ENCODE peak calls at places on chromosomes 4 and X, in six cellular contexts. One of them, this sample, is unnamed.

GRCh38 chr4:8580321-8581093 is at the start of gene GPR78:
- DNase-seq in left ventricle myocardium inferior: peak; percentile 43
- DNase-seq in K562: peak; percentile 75
- DNase-seq in endodermal cell: peak; percentile 98
- DNase-seq in heart left ventricle: peak; percentile 85
- DNase-seq in tibial artery: no peak
- DNase-seq in this sample: no peak

GRCh38 chrX:9597361-9598035 is 132.6 kb downstream of the TBL1X start:
- DNase-seq in K562: no peak
- DNase-seq in endodermal cell: no peak
- DNase-seq in left ventricle myocardium inferior: no peak
- DNase-seq in heart left ventricle: no peak
- DNase-seq in tibial artery: no peak
- DNase-seq in this sample: no peak

GRCh38 chrX:50402886-50403285 is 67.7 kb downstream of the DGKK start:
- DNase-seq in tibial artery: no peak
- DNase-seq in endodermal cell: no peak
- DNase-seq in K562: no peak
- DNase-seq in heart left ventricle: no peak
- DNase-seq in left ventricle myocardium inferior: no peak
- DNase-seq in this sample: no peak

GRCh38 chr4:74675673-74676279 is 118.5 kb downstream of the BTC start:
- DNase-seq in K562: peak; percentile 75
- DNase-seq in left ventricle myocardium inferior: no peak
- DNase-seq in endodermal cell: no peak
- DNase-seq in tibial artery: no peak
- DNase-seq in heart left ventricle: no peak
- DNase-seq in this sample: no peak

GRCh38 chr4:150986085-150986484 is 29.0 kb downstream of the LRBA start:
- DNase-seq in heart left ventricle: no peak
- DNase-seq in endodermal cell: no peak
- DNase-seq in left ventricle myocardium inferior: no peak
- DNase-seq in K562: no peak
- DNase-seq in tibial artery: no peak
- DNase-seq in this sample: no peak

GRCh38 chr4:13559414-13559813 is 15.1 kb upstream of the NKX3-2 start:
- DNase-seq in tibial artery: no peak
- DNase-seq in endodermal cell: no peak
- DNase-seq in left ventricle myocardium inferior: no peak
- DNase-seq in heart left ventricle: no peak
- DNase-seq in K562: no peak
- DNase-seq in this sample: no peak

GRCh38 chr4:31667701-31668100 is 947.5 kb downstream of the PCDH7 start:
- DNase-seq in left ventricle myocardium inferior: no peak
- DNase-seq in K562: no peak
- DNase-seq in heart left ventricle: no peak
- DNase-seq in endodermal cell: no peak
- DNase-seq in tibial artery: no peak
- DNase-seq in this sample: no peak

GRCh38 chr4:137524642-137525384 is 7.5 kb downstream of the PCDH18 start:
- DNase-seq in heart left ventricle: no peak
- DNase-seq in tibial artery: no peak
- DNase-seq in left ventricle myocardium inferior: no peak
- DNase-seq in K562: no peak
- DNase-seq in endodermal cell: no peak
- DNase-seq in this sample: no peak

GRCh38 chr4:124883642-124884041 is 171.1 kb upstream of the ANKRD50 start:
- DNase-seq in K562: no peak
- DNase-seq in endodermal cell: no peak
- DNase-seq in tibial artery: no peak
- DNase-seq in heart left ventricle: no peak
- DNase-seq in left ventricle myocardium inferior: no peak
- DNase-seq in this sample: no peak

GRCh38 chr4:52968696-52969095 is 106.6 kb downstream of the RASL11B start:
- DNase-seq in endodermal cell: no peak
- DNase-seq in left ventricle myocardium inferior: no peak
- DNase-seq in heart left ventricle: no peak
- DNase-seq in K562: no peak
- DNase-seq in tibial artery: no peak
- DNase-seq in this sample: no peak

GRCh38 chrX:49308604-49309269 is 5.3 kb downstream of the GAGE10 start:
- DNase-seq in K562: peak; percentile 34
- DNase-seq in tibial artery: no peak
- DNase-seq in left ventricle myocardium inferior: peak; percentile 17
- DNase-seq in heart left ventricle: no peak
- DNase-seq in endodermal cell: no peak
- DNase-seq in this sample: no peak

GRCh38 chrX:23826216-23826615 is 43.2 kb downstream of the SAT1 start:
- DNase-seq in endodermal cell: no peak
- DNase-seq in K562: no peak
- DNase-seq in left ventricle myocardium inferior: no peak
- DNase-seq in heart left ventricle: no peak
- DNase-seq in tibial artery: no peak
- DNase-seq in this sample: no peak

GRCh38 chr4:75494563-75494962 is 19.6 kb downstream of the RCHY1 start:
- DNase-seq in endodermal cell: no peak
- DNase-seq in heart left ventricle: no peak
- DNase-seq in left ventricle myocardium inferior: no peak
- DNase-seq in tibial artery: no peak
- DNase-seq in K562: no peak
- DNase-seq in this sample: no peak

GRCh38 chr4:15682340-15682725 is 706 bp downstream of the FAM200B start:
- DNase-seq in left ventricle myocardium inferior: no peak
- DNase-seq in heart left ventricle: no peak
- DNase-seq in K562: no peak
- DNase-seq in tibial artery: no peak
- DNase-seq in endodermal cell: no peak
- DNase-seq in this sample: no peak

GRCh38 chr4:117545042-117545441 is 459.7 kb upstream of the TRAM1L1 start:
- DNase-seq in endodermal cell: no peak
- DNase-seq in heart left ventricle: no peak
- DNase-seq in left ventricle myocardium inferior: no peak
- DNase-seq in K562: no peak
- DNase-seq in tibial artery: no peak
- DNase-seq in this sample: no peak

GRCh38 chrX:40646489-40647306 is 663 bp downstream of the CXorf38 start:
- DNase-seq in tibial artery: peak; percentile 22
- DNase-seq in endodermal cell: no peak
- DNase-seq in heart left ventricle: peak; percentile 64
- DNase-seq in K562: peak; percentile 54
- DNase-seq in left ventricle myocardium inferior: peak; percentile 30
- DNase-seq in this sample: peak; percentile 78

GRCh38 chr4:67327245-67327860 is 217.9 kb downstream of the CENPC start:
- DNase-seq in left ventricle myocardium inferior: no peak
- DNase-seq in endodermal cell: peak; percentile 83
- DNase-seq in tibial artery: peak; percentile 48
- DNase-seq in K562: peak; percentile 72
- DNase-seq in heart left ventricle: no peak
- DNase-seq in this sample: no peak

GRCh38 chrX:150155396-150156048 is 207.6 kb upstream of the MAMLD1 start:
- DNase-seq in heart left ventricle: no peak
- DNase-seq in endodermal cell: peak; percentile 13
- DNase-seq in tibial artery: no peak
- DNase-seq in left ventricle myocardium inferior: peak; percentile 24
- DNase-seq in K562: no peak
- DNase-seq in this sample: no peak

DNA sequence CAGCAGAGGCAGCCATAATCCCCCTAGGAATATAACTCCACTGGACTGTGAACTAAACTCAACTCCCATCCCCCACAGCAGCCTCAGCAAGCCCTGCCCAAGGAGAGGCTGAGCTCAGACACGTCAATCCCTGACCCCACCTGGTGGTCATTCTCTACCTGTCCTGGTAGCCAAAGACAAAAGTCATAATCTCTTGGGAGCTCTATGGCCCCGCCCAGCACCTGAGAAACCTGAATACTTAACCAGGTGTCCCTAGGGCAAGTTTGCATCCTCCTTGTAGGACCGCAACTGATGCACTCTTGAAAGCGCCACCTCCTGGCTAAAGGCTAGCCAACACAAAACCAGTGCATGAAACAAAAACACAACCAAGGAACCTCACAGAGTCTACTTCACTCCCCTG is 18.4 kb downstream of the CT47B1 start:
- DNase-seq in tibial artery: no peak
- DNase-seq in K562: no peak
- DNase-seq in left ventricle myocardium inferior: no peak
- DNase-seq in heart left ventricle: no peak
- DNase-seq in endodermal cell: peak; percentile 91
- DNase-seq in this sample: no peak
- TF ChIP-seq CTCF in tibial artery: no peak
- TF ChIP-seq CTCF in K562: no peak
- TF ChIP-seq CTCF in left ventricle myocardium inferior: no peak
- TF ChIP-seq CTCF in heart left ventricle: no peak
- TF ChIP-seq CTCF in endodermal cell: peak; percentile 73
- TF ChIP-seq CTCF in this sample: no peak

GRCh38 chr4:6709230-6710114 is at the start of gene MRFAP1L1:
- DNase-seq in K562: peak; percentile 98
- DNase-seq in left ventricle myocardium inferior: peak; percentile 98
- DNase-seq in endodermal cell: peak; percentile 99
- DNase-seq in tibial artery: peak; percentile 96
- DNase-seq in heart left ventricle: peak; percentile 98
- DNase-seq in this sample: peak; percentile 94
- H3K27ac ChIP-seq in K562: peak within 1 kb of the TSS; percentile 75
- H3K27ac ChIP-seq in left ventricle myocardium inferior: peak within 1 kb of the TSS; percentile 93
- H3K27ac ChIP-seq in endodermal cell: peak within 1 kb of the TSS; percentile 61
- H3K27ac ChIP-seq in tibial artery: peak within 1 kb of the TSS; percentile 85
- H3K27ac ChIP-seq in heart left ventricle: peak within 1 kb of the TSS; percentile 84
- H3K27ac ChIP-seq in this sample: peak within 1 kb of the TSS; percentile 76

GRCh38 chr4:186169942-186170802 is 21.2 kb upstream of the CYP4V2 start:
- DNase-seq in endodermal cell: no peak
- DNase-seq in heart left ventricle: no peak
- DNase-seq in tibial artery: no peak
- DNase-seq in left ventricle myocardium inferior: no peak
- DNase-seq in K562: no peak
- DNase-seq in this sample: no peak
- TF ChIP-seq CTCF in endodermal cell: peak; percentile 57
- TF ChIP-seq CTCF in heart left ventricle: no peak
- TF ChIP-seq CTCF in tibial artery: no peak
- TF ChIP-seq CTCF in left ventricle myocardium inferior: no peak
- TF ChIP-seq CTCF in K562: peak; percentile 19
- TF ChIP-seq CTCF in this sample: no peak

GRCh38 chr4:1760521-1761001 is 32.5 kb upstream of the FGFR3 start:
- DNase-seq in heart left ventricle: no peak
- DNase-seq in endodermal cell: no peak
- DNase-seq in K562: no peak
- DNase-seq in tibial artery: no peak
- DNase-seq in left ventricle myocardium inferior: no peak
- DNase-seq in this sample: no peak

GRCh38 chr4:1758306-1759121 is 34.6 kb upstream of the FGFR3 start:
- DNase-seq in tibial artery: no peak
- DNase-seq in endodermal cell: no peak
- DNase-seq in heart left ventricle: no peak
- DNase-seq in left ventricle myocardium inferior: no peak
- DNase-seq in K562: no peak
- DNase-seq in this sample: no peak

GRCh38 chr4:1759170-1759817 is 33.8 kb upstream of the FGFR3 start:
- DNase-seq in left ventricle myocardium inferior: no peak
- DNase-seq in K562: no peak
- DNase-seq in endodermal cell: peak; percentile 74
- DNase-seq in tibial artery: no peak
- DNase-seq in heart left ventricle: no peak
- DNase-seq in this sample: no peak

GRCh38 chr4:1761130-1761688 is 31.9 kb upstream of the FGFR3 start:
- DNase-seq in K562: no peak
- DNase-seq in heart left ventricle: no peak
- DNase-seq in left ventricle myocardium inferior: no peak
- DNase-seq in endodermal cell: no peak
- DNase-seq in tibial artery: no peak
- DNase-seq in this sample: no peak

DNA sequence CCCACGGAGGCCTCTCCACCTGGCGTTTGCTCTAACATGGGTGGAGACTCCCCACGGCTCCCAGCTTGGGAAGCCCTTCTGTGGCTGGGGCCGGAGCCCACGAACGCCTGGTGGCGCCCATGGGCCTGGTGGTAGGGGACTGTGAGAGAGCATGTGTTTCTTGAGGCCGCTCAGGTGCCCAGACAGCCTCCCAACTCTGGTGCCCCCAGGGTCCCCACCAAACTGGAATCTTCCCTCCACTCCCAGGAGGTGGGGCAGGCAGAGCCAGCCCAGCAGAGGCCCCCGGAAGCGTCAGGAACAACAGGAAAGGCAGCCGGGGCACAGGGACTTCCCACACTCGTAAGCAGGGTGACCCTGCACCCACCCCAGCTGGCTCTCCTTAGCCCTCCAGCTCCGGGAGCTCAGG is 33.3 kb upstream of the FGFR3 start:
- DNase-seq in endodermal cell: peak; percentile 66
- DNase-seq in K562: no peak
- DNase-seq in tibial artery: no peak
- DNase-seq in left ventricle myocardium inferior: no peak
- DNase-seq in heart left ventricle: no peak
- DNase-seq in this sample: no peak
- H3K27ac ChIP-seq in endodermal cell: no peak overlapping the region
- H3K27ac ChIP-seq in K562: no peak overlapping the region
- H3K27ac ChIP-seq in tibial artery: no peak overlapping the region
- H3K27ac ChIP-seq in left ventricle myocardium inferior: peak overlapping the region; percentile 67
- H3K27ac ChIP-seq in heart left ventricle: no peak overlapping the region
- H3K27ac ChIP-seq in this sample: no peak overlapping the region

GRCh38 chr4:164701665-164702064 is 52.3 kb upstream of the SMIM31 start:
- DNase-seq in K562: no peak
- DNase-seq in tibial artery: no peak
- DNase-seq in endodermal cell: no peak
- DNase-seq in heart left ventricle: no peak
- DNase-seq in left ventricle myocardium inferior: no peak
- DNase-seq in this sample: no peak
- TF ChIP-seq CTCF in K562: no peak
- TF ChIP-seq CTCF in tibial artery: no peak
- TF ChIP-seq CTCF in endodermal cell: no peak
- TF ChIP-seq CTCF in heart left ventricle: no peak
- TF ChIP-seq CTCF in left ventricle myocardium inferior: no peak
- TF ChIP-seq CTCF in this sample: no peak

GRCh38 chr4:71833175-71833900 is 49.5 kb upstream of the GC start:
- DNase-seq in left ventricle myocardium inferior: no peak
- DNase-seq in heart left ventricle: no peak
- DNase-seq in K562: peak; percentile 50
- DNase-seq in tibial artery: no peak
- DNase-seq in endodermal cell: no peak
- DNase-seq in this sample: no peak
- H3K27ac ChIP-seq in left ventricle myocardium inferior: no peak overlapping the region
- H3K27ac ChIP-seq in heart left ventricle: no peak overlapping the region
- H3K27ac ChIP-seq in K562: peak overlapping the region; percentile 53
- H3K27ac ChIP-seq in tibial artery: no peak overlapping the region
- H3K27ac ChIP-seq in endodermal cell: no peak overlapping the region
- H3K27ac ChIP-seq in this sample: no peak overlapping the region

GRCh38 chrX:46954716-46955115 is 42.5 kb downstream of the JADE3 start:
- DNase-seq in left ventricle myocardium inferior: no peak
- DNase-seq in heart left ventricle: no peak
- DNase-seq in endodermal cell: no peak
- DNase-seq in tibial artery: no peak
- DNase-seq in K562: no peak
- DNase-seq in this sample: no peak

GRCh38 chrX:46959985-46960700 is 47.9 kb downstream of the JADE3 start:
- DNase-seq in endodermal cell: no peak
- DNase-seq in left ventricle myocardium inferior: no peak
- DNase-seq in K562: no peak
- DNase-seq in tibial artery: no peak
- DNase-seq in heart left ventricle: no peak
- DNase-seq in this sample: no peak

GRCh38 chrX:46953597-46953996 is 41.4 kb downstream of the JADE3 start:
- DNase-seq in left ventricle myocardium inferior: no peak
- DNase-seq in heart left ventricle: no peak
- DNase-seq in endodermal cell: peak; percentile 53
- DNase-seq in tibial artery: no peak
- DNase-seq in K562: no peak
- DNase-seq in this sample: no peak

GRCh38 chrX:46959101-46959500 is 46.9 kb downstream of the JADE3 start:
- DNase-seq in heart left ventricle: no peak
- DNase-seq in left ventricle myocardium inferior: no peak
- DNase-seq in endodermal cell: no peak
- DNase-seq in K562: no peak
- DNase-seq in tibial artery: no peak
- DNase-seq in this sample: no peak

GRCh38 chrX:46957299-46957698 is 45.1 kb downstream of the JADE3 start:
- DNase-seq in K562: peak; percentile 6
- DNase-seq in left ventricle myocardium inferior: no peak
- DNase-seq in heart left ventricle: no peak
- DNase-seq in tibial artery: no peak
- DNase-seq in endodermal cell: no peak
- DNase-seq in this sample: no peak
- TF ChIP-seq CTCF in K562: no peak
- TF ChIP-seq CTCF in left ventricle myocardium inferior: no peak
- TF ChIP-seq CTCF in heart left ventricle: no peak
- TF ChIP-seq CTCF in tibial artery: no peak
- TF ChIP-seq CTCF in endodermal cell: no peak
- TF ChIP-seq CTCF in this sample: no peak

This sample was measured in coronary artery.